ENCODE peak calls at places on chromosome 7, in seven cellular contexts. V is GM12865, T is lung, W is left lung, C is coronary artery, I is Peyer's patch, B is ovary. H is an unnamed sample.
A peak's percentile ranks its signal among the peaks of the same experiment; 100 is the strongest.

GRCh38 chr7:139772115-139772514 is 5.7 kb downstream of the HIPK2 start:
- DNase-seq in W (no peak), B (no peak), I (no peak), T (no peak), C (no peak), V (no peak), H (no peak)

GRCh38 chr7:123692471-123692877 is 36.8 kb downstream of the LMOD2 start:
- DNase-seq in W (no peak), T (no peak), V (no peak), I (no peak), B (no peak), C (no peak), H (no peak)

GRCh38 chr7:101159696-101160674 is 5.4 kb downstream of the VGF start:
- DNase-seq in B (no peak), T (no peak), W (no peak), I (no peak), V (no peak), C (no peak), H (no peak)

GRCh38 chr7:76053461-76053860 is 5.6 kb downstream of the MDH2 start:
- DNase-seq in C (no peak), I (no peak), V (peak; percentile 51), B (no peak), T (no peak), W (no peak), H (no peak)

GRCh38 chr7:4023502-4023901 is 658.6 kb upstream of the FOXK1 start:
- DNase-seq in T (no peak), B (no peak), V (no peak), W (no peak), C (no peak), I (no peak), H (no peak)

GRCh38 chr7:43674559-43675436 is 54.5 kb downstream of the COA1 start:
- DNase-seq in T (no peak), C (no peak), B (no peak), V (no peak), W (no peak), I (no peak), H (no peak)

GRCh38 chr7:77576856-77577255 is 39.8 kb downstream of the PTPN12 start:
- DNase-seq in I (no peak), W (no peak), V (no peak), B (no peak), C (no peak), T (no peak), H (no peak)

GRCh38 chr7:67392596-67393438 is 396.2 kb downstream of the TYW1 start:
- DNase-seq in C (no peak), W (no peak), B (no peak), V (no peak), T (no peak), I (no peak), H (no peak)

GRCh38 chr7:138770904-138771303 is 26.9 kb upstream of the TMEM213 start:
- DNase-seq in W (no peak), I (no peak), C (no peak), V (no peak), B (no peak), T (no peak), H (no peak)

GRCh38 chr7:95730493-95731280 is 41.7 kb upstream of the DYNC1I1 start:
- DNase-seq in V (no peak), T (no peak), W (no peak), C (no peak), I (no peak), B (no peak), H (no peak)

GRCh38 chr7:8147760-8148463 is 114.1 kb downstream of the ICA1 start:
- DNase-seq in I (no peak), V (no peak), C (no peak), T (no peak), B (no peak), W (no peak), H (no peak)

GRCh38 chr7:115210552-115210951 is 288.7 kb downstream of the MDFIC start:
- DNase-seq in V (no peak), C (no peak), T (no peak), W (no peak), I (no peak), B (no peak), H (no peak)

GRCh38 chr7:10075866-10076265 is 897.8 kb upstream of the PHF14 start:
- DNase-seq in B (no peak), W (no peak), C (no peak), I (no peak), V (no peak), T (no peak), H (no peak)

GRCh38 chr7:158183431-158183830 is 404.2 kb downstream of the PTPRN2 start:
- DNase-seq in C (peak; percentile 45), V (no peak), T (no peak), I (no peak), W (no peak), B (no peak), H (no peak)

GRCh38 chr7:134865001-134865845 is 85.8 kb downstream of the CALD1 start:
- DNase-seq in V (peak; percentile 48), T (no peak), B (no peak), W (no peak), I (no peak), C (no peak), H (no peak)

GRCh38 chr7:87213801-87214200 is 5.7 kb downstream of the TMEM243 start:
- DNase-seq in T (no peak), B (no peak), I (no peak), W (no peak), V (no peak), C (no peak), H (no peak)

GRCh38 chr7:74058486-74058885 is 25.1 kb upstream of the LIMK1 start:
- DNase-seq in I (no peak), B (no peak), C (no peak), W (no peak), V (no peak), T (no peak), H (no peak)

GRCh38 chr7:18667466-18667865 is 171.9 kb downstream of the HDAC9 start:
- DNase-seq in I (no peak), W (no peak), V (no peak), B (no peak), T (no peak), C (no peak), H (no peak)

GRCh38 chr7:26919906-26920530 is 55.6 kb upstream of the SKAP2 start:
- DNase-seq in I (no peak), T (no peak), W (no peak), V (no peak), B (no peak), C (no peak), H (no peak)

GRCh38 chr7:129434846-129435318 is 650 bp downstream of the STRIP2 start:
- DNase-seq in C (no peak), I (no peak), V (peak; percentile 5), B (peak; percentile 19), W (no peak), T (no peak), H (no peak)

GRCh38 chr7:123769371-123769770 is 20.6 kb upstream of the WASL start:
- DNase-seq in B (no peak), V (no peak), I (no peak), W (peak; percentile 61), T (peak; percentile 70), C (no peak), H (no peak)

DNA sequence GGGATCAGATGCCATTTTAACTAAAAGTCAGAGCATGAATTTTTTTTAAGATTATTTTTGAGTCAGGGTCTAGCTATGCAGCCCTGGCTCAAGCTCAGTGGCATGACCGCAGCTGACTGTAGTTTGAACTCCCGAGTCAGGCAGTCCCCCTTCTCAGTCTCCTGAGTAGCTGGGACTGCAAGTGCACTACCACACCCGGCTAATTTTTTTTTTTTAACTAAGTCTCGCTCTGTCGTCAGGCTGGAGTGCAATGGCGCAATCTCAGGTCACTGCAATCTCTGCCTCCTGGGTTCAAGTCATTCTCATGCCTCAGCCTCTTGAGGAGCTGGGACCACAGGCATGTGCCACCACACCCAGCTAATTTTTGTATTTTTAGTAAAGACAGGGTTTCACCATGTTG is 7.8 kb downstream of the TAS2R41 start:
- DNase-seq in I (no peak), W (peak; percentile 50), V (no peak), B (no peak), C (no peak), T (no peak), H (no peak)
- TF ChIP-seq CTCF in I (no peak), W (no peak), V (no peak), B (no peak), C (no peak), T (no peak), H (no peak)

GRCh38 chr7:119482209-119482608 is 790.8 kb upstream of the KCND2 start:
- DNase-seq in V (peak; percentile 70), T (no peak), B (no peak), C (no peak), I (no peak), W (no peak), H (no peak)
- TF ChIP-seq CTCF in V (peak; percentile 52), T (no peak), B (no peak), C (no peak), I (no peak), W (no peak), H (no peak)

GRCh38 chr7:100132697-100133137 is 6.0 kb downstream of the MBLAC1 start:
- DNase-seq in C (no peak), W (peak; percentile 63), V (peak; percentile 80), T (peak; percentile 51), B (no peak), I (peak; percentile 67), H (no peak)

GRCh38 chr7:100130608-100131453 is 4.1 kb downstream of the MBLAC1 start:
- DNase-seq in C (no peak), V (peak; percentile 70), T (peak; percentile 74), B (peak; percentile 84), W (peak; percentile 78), I (peak; percentile 83), H (no peak)

GRCh38 chr7:100128602-100128963 is 1.8 kb downstream of the MBLAC1 start:
- DNase-seq in T (no peak), V (no peak), B (no peak), C (no peak), I (no peak), W (no peak), H (no peak)

GRCh38 chr7:100127866-100128601 is 1.3 kb downstream of the MBLAC1 start:
- DNase-seq in W (peak; percentile 39), C (no peak), I (peak; percentile 25), V (peak; percentile 37), T (no peak), B (no peak), H (no peak)

GRCh38 chr7:100132126-100132525 is 5.4 kb downstream of the MBLAC1 start:
- DNase-seq in W (no peak), T (no peak), V (no peak), C (no peak), I (no peak), B (no peak), H (no peak)
- TF ChIP-seq CTCF in W (no peak), T (no peak), V (no peak), C (no peak), I (no peak), B (no peak), H (no peak)

GRCh38 chr7:50416509-50417299 is 33.4 kb downstream of the FIGNL1 start:
- DNase-seq in I (peak; percentile 51), W (no peak), C (no peak), B (no peak), V (peak; percentile 81), T (no peak), H (no peak)
- TF ChIP-seq CTCF in I (no peak), W (no peak), C (no peak), B (no peak), V (no peak), T (no peak), H (no peak)

GRCh38 chr7:520503-521161 is 986 bp upstream of the PDGFA start:
- DNase-seq in T (no peak), B (no peak), W (no peak), C (no peak), V (no peak), I (no peak), H (no peak)
- TF ChIP-seq CTCF in T (no peak), B (no peak), W (no peak), C (no peak), V (no peak), I (no peak), H (no peak)

GRCh38 chr7:142519077-142519789 is 230.0 kb upstream of the PRSS1 start:
- DNase-seq in I (no peak), T (no peak), C (no peak), V (no peak), B (no peak), W (no peak), H (no peak)
- TF ChIP-seq CTCF in I (no peak), T (no peak), C (no peak), V (no peak), B (no peak), W (no peak), H (no peak)

H was measured in suprapubic skin.